ENCODE peak calls at places on chromosomes 5 and 9, in ten cellular contexts. One of them, this sample, is unnamed.

GRCh38 chr5:968953-969352 is 39.6 kb upstream of the NKD2 start:
- ATAC-seq in activated CD8-positive, alpha-beta T cell treated with anti-CD3 and anti-CD28 coated beads for 36 hours: no peak
- ATAC-seq in heart right ventricle: no peak
- ATAC-seq in activated T-cell treated with anti-CD3 and anti-CD28 coated beads, Interleukin-2, amount 50 U/mL, for 4 hours: no peak
- ATAC-seq in T-cell: no peak
- ATAC-seq in activated CD4-positive, CD25-positive, alpha-beta regulatory T cell treated with anti-CD3 and anti-CD28 coated beads, Interleukin-2, amount 50 U/mL, for 24 hours: no peak
- ATAC-seq in RWPE2: no peak
- ATAC-seq in activated B cell treated with CpG ODN at 0.5 μM for 24 hours: no peak
- ATAC-seq in A549: no peak
- ATAC-seq in CD8-positive, alpha-beta T cell: no peak
- ATAC-seq in this sample: no peak

GRCh38 chr5:151252762-151253603 is at the start of gene GM2A:
- ATAC-seq in activated CD8-positive, alpha-beta T cell treated with anti-CD3 and anti-CD28 coated beads for 36 hours: peak
- ATAC-seq in heart right ventricle: peak
- ATAC-seq in activated T-cell treated with anti-CD3 and anti-CD28 coated beads, Interleukin-2, amount 50 U/mL, for 4 hours: peak
- ATAC-seq in T-cell: peak
- ATAC-seq in activated CD4-positive, CD25-positive, alpha-beta regulatory T cell treated with anti-CD3 and anti-CD28 coated beads, Interleukin-2, amount 50 U/mL, for 24 hours: peak
- ATAC-seq in RWPE2: peak
- ATAC-seq in activated B cell treated with CpG ODN at 0.5 μM for 24 hours: peak
- ATAC-seq in A549: peak
- ATAC-seq in CD8-positive, alpha-beta T cell: peak
- ATAC-seq in this sample: peak

GRCh38 chr9:95750725-95751644 is 124.5 kb upstream of the ERCC6L2 start:
- ATAC-seq in activated CD8-positive, alpha-beta T cell treated with anti-CD3 and anti-CD28 coated beads for 36 hours: peak
- ATAC-seq in heart right ventricle: no peak
- ATAC-seq in activated T-cell treated with anti-CD3 and anti-CD28 coated beads, Interleukin-2, amount 50 U/mL, for 4 hours: peak
- ATAC-seq in T-cell: peak
- ATAC-seq in activated CD4-positive, CD25-positive, alpha-beta regulatory T cell treated with anti-CD3 and anti-CD28 coated beads, Interleukin-2, amount 50 U/mL, for 24 hours: peak
- ATAC-seq in RWPE2: no peak
- ATAC-seq in activated B cell treated with CpG ODN at 0.5 μM for 24 hours: no peak
- ATAC-seq in A549: no peak
- ATAC-seq in CD8-positive, alpha-beta T cell: peak
- ATAC-seq in this sample: no peak

GRCh38 chr5:14090755-14091154 is 52.4 kb upstream of the TRIO start:
- ATAC-seq in activated CD8-positive, alpha-beta T cell treated with anti-CD3 and anti-CD28 coated beads for 36 hours: no peak
- ATAC-seq in heart right ventricle: no peak
- ATAC-seq in activated T-cell treated with anti-CD3 and anti-CD28 coated beads, Interleukin-2, amount 50 U/mL, for 4 hours: no peak
- ATAC-seq in T-cell: no peak
- ATAC-seq in activated CD4-positive, CD25-positive, alpha-beta regulatory T cell treated with anti-CD3 and anti-CD28 coated beads, Interleukin-2, amount 50 U/mL, for 24 hours: no peak
- ATAC-seq in RWPE2: no peak
- ATAC-seq in activated B cell treated with CpG ODN at 0.5 μM for 24 hours: no peak
- ATAC-seq in A549: no peak
- ATAC-seq in CD8-positive, alpha-beta T cell: no peak
- ATAC-seq in this sample: no peak

GRCh38 chr9:98361645-98362044 is 106.2 kb upstream of the TBC1D2 start:
- ATAC-seq in activated CD8-positive, alpha-beta T cell treated with anti-CD3 and anti-CD28 coated beads for 36 hours: no peak
- ATAC-seq in heart right ventricle: no peak
- ATAC-seq in activated T-cell treated with anti-CD3 and anti-CD28 coated beads, Interleukin-2, amount 50 U/mL, for 4 hours: no peak
- ATAC-seq in T-cell: no peak
- ATAC-seq in activated CD4-positive, CD25-positive, alpha-beta regulatory T cell treated with anti-CD3 and anti-CD28 coated beads, Interleukin-2, amount 50 U/mL, for 24 hours: no peak
- ATAC-seq in RWPE2: no peak
- ATAC-seq in activated B cell treated with CpG ODN at 0.5 μM for 24 hours: no peak
- ATAC-seq in A549: no peak
- ATAC-seq in CD8-positive, alpha-beta T cell: no peak
- ATAC-seq in this sample: no peak

GRCh38 chr9:134983506-134984371 is 66.0 kb upstream of the FCN1 start:
- ATAC-seq in activated CD8-positive, alpha-beta T cell treated with anti-CD3 and anti-CD28 coated beads for 36 hours: no peak
- ATAC-seq in heart right ventricle: no peak
- ATAC-seq in activated T-cell treated with anti-CD3 and anti-CD28 coated beads, Interleukin-2, amount 50 U/mL, for 4 hours: no peak
- ATAC-seq in T-cell: no peak
- ATAC-seq in activated CD4-positive, CD25-positive, alpha-beta regulatory T cell treated with anti-CD3 and anti-CD28 coated beads, Interleukin-2, amount 50 U/mL, for 24 hours: no peak
- ATAC-seq in RWPE2: no peak
- ATAC-seq in activated B cell treated with CpG ODN at 0.5 μM for 24 hours: no peak
- ATAC-seq in A549: no peak
- ATAC-seq in CD8-positive, alpha-beta T cell: no peak
- ATAC-seq in this sample: no peak

GRCh38 chr5:164962302-164962961 is 1457.0 kb downstream of the MAT2B start:
- ATAC-seq in activated CD8-positive, alpha-beta T cell treated with anti-CD3 and anti-CD28 coated beads for 36 hours: no peak
- ATAC-seq in heart right ventricle: no peak
- ATAC-seq in activated T-cell treated with anti-CD3 and anti-CD28 coated beads, Interleukin-2, amount 50 U/mL, for 4 hours: no peak
- ATAC-seq in T-cell: no peak
- ATAC-seq in activated CD4-positive, CD25-positive, alpha-beta regulatory T cell treated with anti-CD3 and anti-CD28 coated beads, Interleukin-2, amount 50 U/mL, for 24 hours: no peak
- ATAC-seq in RWPE2: no peak
- ATAC-seq in activated B cell treated with CpG ODN at 0.5 μM for 24 hours: no peak
- ATAC-seq in A549: no peak
- ATAC-seq in CD8-positive, alpha-beta T cell: no peak
- ATAC-seq in this sample: no peak

GRCh38 chr5:34891981-34892380 is 23.3 kb downstream of the RAD1 start:
- ATAC-seq in activated CD8-positive, alpha-beta T cell treated with anti-CD3 and anti-CD28 coated beads for 36 hours: no peak
- ATAC-seq in heart right ventricle: peak
- ATAC-seq in activated T-cell treated with anti-CD3 and anti-CD28 coated beads, Interleukin-2, amount 50 U/mL, for 4 hours: no peak
- ATAC-seq in T-cell: no peak
- ATAC-seq in activated CD4-positive, CD25-positive, alpha-beta regulatory T cell treated with anti-CD3 and anti-CD28 coated beads, Interleukin-2, amount 50 U/mL, for 24 hours: no peak
- ATAC-seq in RWPE2: no peak
- ATAC-seq in activated B cell treated with CpG ODN at 0.5 μM for 24 hours: no peak
- ATAC-seq in A549: no peak
- ATAC-seq in CD8-positive, alpha-beta T cell: no peak
- ATAC-seq in this sample: no peak

GRCh38 chr5:58197875-58198274 is 262.0 kb downstream of the PLK2 start:
- ATAC-seq in activated CD8-positive, alpha-beta T cell treated with anti-CD3 and anti-CD28 coated beads for 36 hours: no peak
- ATAC-seq in heart right ventricle: no peak
- ATAC-seq in activated T-cell treated with anti-CD3 and anti-CD28 coated beads, Interleukin-2, amount 50 U/mL, for 4 hours: no peak
- ATAC-seq in T-cell: no peak
- ATAC-seq in activated CD4-positive, CD25-positive, alpha-beta regulatory T cell treated with anti-CD3 and anti-CD28 coated beads, Interleukin-2, amount 50 U/mL, for 24 hours: no peak
- ATAC-seq in RWPE2: no peak
- ATAC-seq in activated B cell treated with CpG ODN at 0.5 μM for 24 hours: no peak
- ATAC-seq in A549: no peak
- ATAC-seq in CD8-positive, alpha-beta T cell: no peak
- ATAC-seq in this sample: no peak

GRCh38 chr5:68225911-68226563 is 10.5 kb downstream of the PIK3R1 start:
- ATAC-seq in activated CD8-positive, alpha-beta T cell treated with anti-CD3 and anti-CD28 coated beads for 36 hours: no peak
- ATAC-seq in heart right ventricle: peak
- ATAC-seq in activated T-cell treated with anti-CD3 and anti-CD28 coated beads, Interleukin-2, amount 50 U/mL, for 4 hours: no peak
- ATAC-seq in T-cell: no peak
- ATAC-seq in activated CD4-positive, CD25-positive, alpha-beta regulatory T cell treated with anti-CD3 and anti-CD28 coated beads, Interleukin-2, amount 50 U/mL, for 24 hours: no peak
- ATAC-seq in RWPE2: no peak
- ATAC-seq in activated B cell treated with CpG ODN at 0.5 μM for 24 hours: no peak
- ATAC-seq in A549: no peak
- ATAC-seq in CD8-positive, alpha-beta T cell: peak
- ATAC-seq in this sample: peak

GRCh38 chr9:18795947-18796705 is 236.9 kb downstream of the SAXO1 start:
- ATAC-seq in activated CD8-positive, alpha-beta T cell treated with anti-CD3 and anti-CD28 coated beads for 36 hours: no peak
- ATAC-seq in heart right ventricle: peak
- ATAC-seq in activated T-cell treated with anti-CD3 and anti-CD28 coated beads, Interleukin-2, amount 50 U/mL, for 4 hours: no peak
- ATAC-seq in T-cell: no peak
- ATAC-seq in activated CD4-positive, CD25-positive, alpha-beta regulatory T cell treated with anti-CD3 and anti-CD28 coated beads, Interleukin-2, amount 50 U/mL, for 24 hours: no peak
- ATAC-seq in RWPE2: no peak
- ATAC-seq in activated B cell treated with CpG ODN at 0.5 μM for 24 hours: no peak
- ATAC-seq in A549: no peak
- ATAC-seq in CD8-positive, alpha-beta T cell: no peak
- ATAC-seq in this sample: no peak

GRCh38 chr9:33877727-33878489 is 60.9 kb downstream of the UBE2R2 start:
- ATAC-seq in activated CD8-positive, alpha-beta T cell treated with anti-CD3 and anti-CD28 coated beads for 36 hours: no peak
- ATAC-seq in heart right ventricle: no peak
- ATAC-seq in activated T-cell treated with anti-CD3 and anti-CD28 coated beads, Interleukin-2, amount 50 U/mL, for 4 hours: no peak
- ATAC-seq in T-cell: no peak
- ATAC-seq in activated CD4-positive, CD25-positive, alpha-beta regulatory T cell treated with anti-CD3 and anti-CD28 coated beads, Interleukin-2, amount 50 U/mL, for 24 hours: no peak
- ATAC-seq in RWPE2: no peak
- ATAC-seq in activated B cell treated with CpG ODN at 0.5 μM for 24 hours: no peak
- ATAC-seq in A549: no peak
- ATAC-seq in CD8-positive, alpha-beta T cell: no peak
- ATAC-seq in this sample: no peak

GRCh38 chr5:150497989-150498317 is 10.0 kb upstream of the NDST1 start:
- ATAC-seq in activated CD8-positive, alpha-beta T cell treated with anti-CD3 and anti-CD28 coated beads for 36 hours: no peak
- ATAC-seq in heart right ventricle: no peak
- ATAC-seq in activated T-cell treated with anti-CD3 and anti-CD28 coated beads, Interleukin-2, amount 50 U/mL, for 4 hours: no peak
- ATAC-seq in T-cell: no peak
- ATAC-seq in activated CD4-positive, CD25-positive, alpha-beta regulatory T cell treated with anti-CD3 and anti-CD28 coated beads, Interleukin-2, amount 50 U/mL, for 24 hours: no peak
- ATAC-seq in RWPE2: peak
- ATAC-seq in activated B cell treated with CpG ODN at 0.5 μM for 24 hours: no peak
- ATAC-seq in A549: peak
- ATAC-seq in CD8-positive, alpha-beta T cell: no peak
- ATAC-seq in this sample: peak

GRCh38 chr5:95913663-95914062 is 48.0 kb downstream of the ELL2 start:
- ATAC-seq in activated CD8-positive, alpha-beta T cell treated with anti-CD3 and anti-CD28 coated beads for 36 hours: no peak
- ATAC-seq in heart right ventricle: no peak
- ATAC-seq in activated T-cell treated with anti-CD3 and anti-CD28 coated beads, Interleukin-2, amount 50 U/mL, for 4 hours: no peak
- ATAC-seq in T-cell: no peak
- ATAC-seq in activated CD4-positive, CD25-positive, alpha-beta regulatory T cell treated with anti-CD3 and anti-CD28 coated beads, Interleukin-2, amount 50 U/mL, for 24 hours: no peak
- ATAC-seq in RWPE2: no peak
- ATAC-seq in activated B cell treated with CpG ODN at 0.5 μM for 24 hours: no peak
- ATAC-seq in A549: no peak
- ATAC-seq in CD8-positive, alpha-beta T cell: no peak
- ATAC-seq in this sample: no peak

GRCh38 chr5:16819522-16820167 is 116.4 kb downstream of the MYO10 start:
- ATAC-seq in activated CD8-positive, alpha-beta T cell treated with anti-CD3 and anti-CD28 coated beads for 36 hours: no peak
- ATAC-seq in heart right ventricle: no peak
- ATAC-seq in activated T-cell treated with anti-CD3 and anti-CD28 coated beads, Interleukin-2, amount 50 U/mL, for 4 hours: no peak
- ATAC-seq in T-cell: no peak
- ATAC-seq in activated CD4-positive, CD25-positive, alpha-beta regulatory T cell treated with anti-CD3 and anti-CD28 coated beads, Interleukin-2, amount 50 U/mL, for 24 hours: no peak
- ATAC-seq in RWPE2: peak
- ATAC-seq in activated B cell treated with CpG ODN at 0.5 μM for 24 hours: no peak
- ATAC-seq in A549: peak
- ATAC-seq in CD8-positive, alpha-beta T cell: no peak
- ATAC-seq in this sample: no peak

GRCh38 chr9:128902351-128903078 is 18.3 kb upstream of the PHYHD1 start:
- ATAC-seq in activated CD8-positive, alpha-beta T cell treated with anti-CD3 and anti-CD28 coated beads for 36 hours: peak
- ATAC-seq in heart right ventricle: peak
- ATAC-seq in activated T-cell treated with anti-CD3 and anti-CD28 coated beads, Interleukin-2, amount 50 U/mL, for 4 hours: peak
- ATAC-seq in T-cell: peak
- ATAC-seq in activated CD4-positive, CD25-positive, alpha-beta regulatory T cell treated with anti-CD3 and anti-CD28 coated beads, Interleukin-2, amount 50 U/mL, for 24 hours: peak
- ATAC-seq in RWPE2: peak
- ATAC-seq in activated B cell treated with CpG ODN at 0.5 μM for 24 hours: peak
- ATAC-seq in A549: peak
- ATAC-seq in CD8-positive, alpha-beta T cell: peak
- ATAC-seq in this sample: peak

GRCh38 chr9:130905902-130906726 is 9.5 kb upstream of the QRFP start:
- ATAC-seq in activated CD8-positive, alpha-beta T cell treated with anti-CD3 and anti-CD28 coated beads for 36 hours: no peak
- ATAC-seq in heart right ventricle: no peak
- ATAC-seq in activated T-cell treated with anti-CD3 and anti-CD28 coated beads, Interleukin-2, amount 50 U/mL, for 4 hours: no peak
- ATAC-seq in T-cell: no peak
- ATAC-seq in activated CD4-positive, CD25-positive, alpha-beta regulatory T cell treated with anti-CD3 and anti-CD28 coated beads, Interleukin-2, amount 50 U/mL, for 24 hours: no peak
- ATAC-seq in RWPE2: no peak
- ATAC-seq in activated B cell treated with CpG ODN at 0.5 μM for 24 hours: no peak
- ATAC-seq in A549: no peak
- ATAC-seq in CD8-positive, alpha-beta T cell: no peak
- ATAC-seq in this sample: no peak